ENCODE peak calls at places on chromosomes 2 and 18, in ten cellular contexts. Z is tibial nerve, J is ovary, T is sigmoid colon, A is stomach, N is transverse colon, F is suprapubic skin, B is HCT116, R is uterus, D is NB4. M is an unnamed sample.

GRCh38 chr18:75884728-75885127 is 457.2 kb upstream of the SMIM21 start:
- DNase-seq in F (no peak), N (no peak), R (no peak), A (no peak), Z (no peak), B (no peak), J (no peak), D (peak; percentile 12), T (no peak), M (no peak)

GRCh38 chr18:79873449-79874110 is 75.8 kb downstream of the KCNG2 start:
- DNase-seq in D (no peak), N (no peak), B (no peak), T (no peak), R (peak; percentile 34), Z (no peak), F (peak; percentile 71), A (no peak), J (no peak), M (peak; percentile 13)

GRCh38 chr2:229909090-229909489 is 12.7 kb downstream of the TRIP12 start:
- DNase-seq in Z (no peak), J (no peak), N (no peak), A (no peak), F (no peak), D (no peak), T (no peak), B (no peak), R (no peak), M (no peak)

GRCh38 chr2:219688560-219689445 is 61.4 kb downstream of the SLC4A3 start:
- DNase-seq in B (peak; percentile 76), N (no peak), Z (no peak), T (no peak), F (no peak), D (no peak), A (no peak), R (peak; percentile 45), J (no peak), M (no peak)

GRCh38 chr2:190530211-190530639 is 4.3 kb downstream of the NEMP2 start:
- DNase-seq in J (no peak), T (no peak), A (no peak), B (no peak), F (no peak), D (peak; percentile 11), R (no peak), Z (no peak), N (no peak), M (no peak)

GRCh38 chr2:236666646-236667204 is 97.1 kb downstream of the ACKR3 start:
- DNase-seq in T (no peak), B (no peak), N (no peak), A (no peak), J (no peak), Z (no peak), D (no peak), R (no peak), F (peak; percentile 18), M (no peak)

GRCh38 chr2:24512836-24513235 is 21.8 kb downstream of the NCOA1 start:
- DNase-seq in D (no peak), A (no peak), T (no peak), B (no peak), N (no peak), R (no peak), F (no peak), Z (no peak), J (no peak), M (no peak)

GRCh38 chr2:36539631-36540030 is 58.3 kb downstream of the FEZ2 start:
- DNase-seq in R (no peak), N (no peak), Z (no peak), T (no peak), D (no peak), F (no peak), B (no peak), J (no peak), A (no peak), M (no peak)

GRCh38 chr2:68453761-68454360 is 13.2 kb downstream of the FBXO48 start:
- DNase-seq in F (no peak), J (no peak), N (no peak), A (no peak), D (no peak), R (no peak), B (no peak), Z (no peak), T (no peak), M (no peak)

GRCh38 chr18:8781671-8782070 is 76.3 kb downstream of the MTCL1 start:
- DNase-seq in D (no peak), R (no peak), J (no peak), Z (no peak), B (no peak), T (no peak), A (no peak), N (no peak), F (no peak), M (peak; percentile 41)

GRCh38 chr2:14256890-14257289 is 375.6 kb upstream of the LRATD1 start:
- DNase-seq in A (no peak), N (no peak), J (no peak), R (no peak), D (no peak), B (no peak), T (no peak), F (no peak), Z (no peak), M (no peak)

GRCh38 chr2:43199492-43200481 is 26.6 kb downstream of the ZFP36L2 start:
- DNase-seq in N (peak; percentile 25), J (no peak), A (peak; percentile 66), B (no peak), Z (no peak), R (no peak), D (peak; percentile 87), F (no peak), T (no peak), M (no peak)

GRCh38 chr18:12377556-12378553 is 828 bp upstream of the AFG3L2 start:
- DNase-seq in R (peak; percentile 15), A (no peak), D (no peak), Z (no peak), N (no peak), B (no peak), F (no peak), T (no peak), J (no peak), M (no peak)
- TF ChIP-seq POLR2A in R (no peak), A (no peak), D (peak; percentile 27), Z (peak; percentile 62), N (no peak), B (no peak), F (no peak), T (no peak), J (no peak), M (peak; percentile 71)

DNA sequence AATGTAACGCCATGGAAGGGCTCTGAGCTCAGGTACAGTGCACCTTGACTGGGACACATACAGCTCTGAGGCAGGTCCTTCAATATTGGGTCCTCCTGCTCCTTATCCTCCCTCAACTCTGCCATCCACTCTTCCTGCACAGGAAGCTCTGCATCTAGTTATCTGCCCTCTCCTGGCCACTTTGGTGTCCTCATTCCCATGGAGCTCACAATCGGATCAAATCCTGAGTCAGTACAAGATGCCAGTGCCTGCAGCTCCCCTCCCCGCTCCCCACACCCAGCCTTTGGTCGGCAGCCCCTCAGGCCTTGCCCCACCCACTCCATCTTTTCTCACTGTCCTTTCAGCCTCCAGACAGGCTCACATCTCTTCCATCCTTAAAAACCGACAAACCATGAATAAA is 58.0 kb downstream of the LRRFIP1 start:
- DNase-seq in J (no peak), F (no peak), R (no peak), A (no peak), D (no peak), N (no peak), B (no peak), Z (no peak), T (peak; percentile 40), M (no peak)
- TF ChIP-seq CTCF in J (no peak), F (peak; percentile 21), R (peak; percentile 25), A (no peak), D (peak; percentile 21), N (peak; percentile 35), B (peak; percentile 35), Z (no peak), T (no peak), M (no peak)

GRCh38 chr2:152716805-152717241 is 438 bp downstream of the PRPF40A start:
- DNase-seq in R (no peak), N (peak; percentile 35), B (no peak), Z (no peak), J (peak; percentile 44), A (no peak), F (no peak), T (no peak), D (peak; percentile 67), M (peak; percentile 63)

GRCh38 chr2:152718909-152719645 is 657 bp downstream of the ARL6IP6 start:
- DNase-seq in B (peak; percentile 59), Z (peak; percentile 5), J (no peak), A (peak; percentile 51), F (no peak), D (peak; percentile 84), N (peak; percentile 81), T (peak; percentile 65), R (no peak), M (peak; percentile 43)

GRCh38 chr2:152715854-152716428 is 1.3 kb downstream of the PRPF40A start:
- DNase-seq in F (no peak), B (peak; percentile 69), A (no peak), J (no peak), T (no peak), Z (no peak), D (peak; percentile 86), R (no peak), N (no peak), M (no peak)

GRCh38 chr2:152717242-152718046 is at the start of gene PRPF40A:
- DNase-seq in D (peak; percentile 99), R (peak; percentile 99), J (peak; percentile 99), T (peak; percentile 99), N (peak; percentile 99), Z (peak; percentile 98), B (peak; percentile 94), F (peak; percentile 99), A (peak; percentile 99), M (peak; percentile 99)

GRCh38 chr2:152718047-152718908 is at the start of gene ARL6IP6:
- DNase-seq in F (peak; percentile 97), J (peak; percentile 91), Z (peak; percentile 90), D (peak; percentile 96), A (peak; percentile 93), T (peak; percentile 95), R (peak; percentile 89), B (peak; percentile 84), N (peak; percentile 95), M (peak; percentile 95)
- TF ChIP-seq POLR2A in F (no peak), J (peak; percentile 65), Z (peak; percentile 69), D (peak; percentile 92), A (no peak), T (peak; percentile 53), R (peak; percentile 86), B (peak; percentile 91), N (peak; percentile 95), M (peak; percentile 52)

DNA sequence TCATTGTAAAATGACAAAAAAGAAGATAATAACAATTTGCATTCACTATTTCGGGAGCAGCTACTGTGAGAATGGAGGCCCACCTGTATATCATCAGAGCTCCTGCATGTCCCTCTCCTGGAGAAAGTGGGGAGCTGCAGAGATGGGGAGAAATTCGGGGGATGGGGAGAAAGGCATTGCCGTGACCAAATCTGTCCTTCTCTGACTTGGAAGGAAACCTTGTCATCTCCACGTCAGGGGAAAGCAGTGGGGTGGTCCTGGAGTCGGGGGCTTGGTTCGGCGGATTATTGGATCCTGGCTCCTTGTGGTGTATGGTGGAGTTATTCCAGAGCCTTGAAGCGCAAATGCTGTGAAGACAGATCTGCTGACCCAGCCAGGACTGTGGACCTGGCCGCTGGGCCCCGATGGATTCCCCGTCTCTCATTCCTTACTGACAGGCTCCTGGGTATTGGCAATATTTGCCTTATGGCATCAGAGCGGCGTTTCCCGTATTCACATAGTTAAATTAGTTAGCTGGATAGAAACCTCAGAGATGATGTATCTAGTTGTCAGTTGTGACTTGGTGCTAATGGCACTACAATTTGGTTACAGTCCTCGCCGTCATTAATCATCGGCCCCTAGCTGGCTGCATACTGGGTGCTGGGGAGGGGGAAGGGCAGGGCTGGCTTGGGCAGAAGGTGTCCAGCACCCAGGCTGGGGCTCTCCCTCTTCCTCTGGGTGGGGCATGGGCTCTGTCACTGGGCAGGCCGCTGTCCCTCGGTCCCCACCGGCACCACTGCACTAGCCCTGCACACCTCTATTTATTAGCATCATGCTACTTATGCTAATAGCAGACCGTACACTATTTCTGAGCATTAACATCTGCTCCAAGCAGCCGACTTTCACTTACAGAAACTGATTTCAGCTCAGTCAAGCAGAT is 31.7 kb downstream of the CELF4 start:
- DNase-seq in T (no peak), F (no peak), B (no peak), J (no peak), A (no peak), R (no peak), N (no peak), D (no peak), Z (no peak), M (no peak)
- TF ChIP-seq CTCF in T (no peak), F (no peak), B (no peak), J (no peak), A (no peak), R (no peak), N (no peak), D (no peak), Z (no peak), M (peak; percentile 21)

M was measured in testis.